ENCODE peak calls at places on chromosome 19, in six cellular contexts. G, H, F, M, D and U are unnamed samples.
A peak's percentile ranks its signal among the peaks of the same experiment; 100 is the strongest.

GRCh38 chr19:39167461-39168257 is 29.1 kb upstream of the NCCRP1 start:
- DNase-seq in H (no peak), F (no peak), G (no peak), M (no peak), D (no peak), U (peak; percentile 78)

GRCh38 chr19:57664269-57665127 is 4.2 kb upstream of the ZSCAN4 start:
- DNase-seq in H (peak; percentile 29), M (no peak), F (peak; percentile 13), D (peak; percentile 66), G (no peak), U (peak; percentile 87)

GRCh38 chr19:38452430-38453366 is 19.2 kb downstream of the RYR1 start:
- DNase-seq in G (no peak), D (no peak), M (no peak), F (peak; percentile 16), H (peak; percentile 14), U (peak; percentile 65)

GRCh38 chr19:14440049-14440448 is 6.9 kb downstream of the PKN1 start:
- DNase-seq in H (no peak), F (peak; percentile 92), G (peak; percentile 73), M (peak; percentile 97), D (no peak), U (no peak)

GRCh38 chr19:52535831-52536800 is 8.6 kb downstream of the ZNF808 start:
- DNase-seq in D (peak; percentile 71), G (peak; percentile 80), H (peak; percentile 68), M (no peak), F (no peak), U (peak; percentile 82)

GRCh38 chr19:13103585-13103923 is 896 bp upstream of the LYL1 start:
- DNase-seq in D (no peak), F (no peak), G (no peak), H (no peak), M (peak; percentile 68), U (no peak)

GRCh38 chr19:35090795-35091214 is 24.8 kb upstream of the FXYD3 start:
- DNase-seq in F (peak; percentile 31), D (no peak), H (no peak), G (no peak), M (no peak), U (peak; percentile 91)

GRCh38 chr19:52188822-52189744 is 769 bp upstream of the PPP2R1A start:
- DNase-seq in F (no peak), D (no peak), H (peak; percentile 45), M (no peak), G (peak; percentile 8), U (peak; percentile 98)

GRCh38 chr19:29678484-29679106 is 13.3 kb downstream of the PLEKHF1 start:
- DNase-seq in M (no peak), F (no peak), G (no peak), D (no peak), H (peak; percentile 28), U (peak; percentile 80)

GRCh38 chr19:58456111-58456510 is 4.7 kb downstream of the ZNF324B start:
- DNase-seq in D (no peak), M (no peak), F (no peak), G (no peak), H (no peak), U (no peak)

GRCh38 chr19:18357442-18358264 is 17.3 kb downstream of the PGPEP1 start:
- DNase-seq in M (no peak), D (no peak), G (no peak), H (no peak), F (no peak), U (no peak)

GRCh38 chr19:55486971-55487883 is 1.0 kb upstream of the SSC5D start:
- DNase-seq in F (no peak), G (peak; percentile 18), D (peak; percentile 93), M (peak; percentile 32), H (no peak), U (peak; percentile 100)

GRCh38 chr19:42234364-42234763 is 8.0 kb downstream of the GSK3A start:
- DNase-seq in H (no peak), D (no peak), M (no peak), F (no peak), G (no peak), U (peak; percentile 32)